ENCODE peak calls at places on chromosomes 3 and 15, in five cellular contexts. W is HepG2, B is HEK293T, C is H1, M is GM12878. J is an unnamed sample.
A peak's percentile ranks its signal among the peaks of the same experiment; 100 is the strongest.

GRCh38 chr15:97235285-97235985 is 725.1 kb upstream of the ARRDC4 start:
- DNase-seq in W (peak; percentile 30), B (peak; percentile 76), C (no peak), M (no peak), J (peak; percentile 42)

GRCh38 chr3:10464068-10464434 is 41.3 kb downstream of the ATP2B2 start:
- DNase-seq in W (no peak), B (no peak), C (no peak), M (no peak), J (no peak)

GRCh38 chr3:49630784-49631183 is 43.4 kb upstream of the APEH start:
- DNase-seq in W (no peak), B (no peak), C (no peak), M (no peak), J (no peak)

GRCh38 chr3:2024713-2025112 is 74.0 kb upstream of the CNTN4 start:
- DNase-seq in W (no peak), B (no peak), C (no peak), M (no peak), J (no peak)

GRCh38 chr15:80825361-80826030 is 46.3 kb downstream of the CEMIP start:
- DNase-seq in W (no peak), B (no peak), C (no peak), M (no peak), J (no peak)

GRCh38 chr3:187743195-187744141 is 1.8 kb downstream of the BCL6 start:
- DNase-seq in W (no peak), B (no peak), C (no peak), M (no peak), J (no peak)

GRCh38 chr3:16289144-16289889 is 24.3 kb downstream of the OXNAD1 start:
- DNase-seq in W (no peak), B (no peak), C (no peak), M (no peak), J (no peak)

GRCh38 chr3:71128951-71129350 is 454.6 kb downstream of the FOXP1 start:
- DNase-seq in W (no peak), B (no peak), C (no peak), M (no peak), J (no peak)

GRCh38 chr15:43876872-43877271 is 50.1 kb downstream of the WDR76 start:
- DNase-seq in W (no peak), B (no peak), C (no peak), M (no peak), J (no peak)

GRCh38 chr15:40891810-40892448 is 2.3 kb upstream of the VPS18 start:
- DNase-seq in W (peak; percentile 40), B (no peak), C (no peak), M (no peak), J (no peak)

GRCh38 chr15:88331291-88331690 is 74.8 kb upstream of the NTRK3 start:
- DNase-seq in W (peak; percentile 29), B (peak; percentile 84), C (peak; percentile 77), M (no peak), J (peak; percentile 88)

GRCh38 chr3:114290911-114291901 is 2.6 kb upstream of the TIGIT start:
- DNase-seq in W (peak; percentile 54), B (peak; percentile 84), C (peak; percentile 88), M (peak; percentile 79), J (peak; percentile 89)

GRCh38 chr15:94840794-94841587 is 609.6 kb downstream of the MCTP2 start:
- DNase-seq in W (no peak), B (no peak), C (no peak), M (no peak), J (no peak)

GRCh38 chr3:47017504-47018268 is 38.2 kb downstream of the NBEAL2 start:
- DNase-seq in W (peak; percentile 20), B (no peak), C (no peak), M (no peak), J (peak; percentile 70)

GRCh38 chr3:111541911-111542483 is at the start of gene CD96:
- DNase-seq in W (no peak), B (no peak), C (no peak), M (no peak), J (no peak)

GRCh38 chr15:65133550-65134200 is at the start of gene PDCD7:
- DNase-seq in W (peak; percentile 90), B (peak; percentile 88), C (peak; percentile 60), M (peak; percentile 77), J (peak; percentile 93)

GRCh38 chr15:65130941-65131340 is 2.7 kb downstream of the PDCD7 start:
- DNase-seq in W (no peak), B (no peak), C (no peak), M (no peak), J (no peak)

DNA sequence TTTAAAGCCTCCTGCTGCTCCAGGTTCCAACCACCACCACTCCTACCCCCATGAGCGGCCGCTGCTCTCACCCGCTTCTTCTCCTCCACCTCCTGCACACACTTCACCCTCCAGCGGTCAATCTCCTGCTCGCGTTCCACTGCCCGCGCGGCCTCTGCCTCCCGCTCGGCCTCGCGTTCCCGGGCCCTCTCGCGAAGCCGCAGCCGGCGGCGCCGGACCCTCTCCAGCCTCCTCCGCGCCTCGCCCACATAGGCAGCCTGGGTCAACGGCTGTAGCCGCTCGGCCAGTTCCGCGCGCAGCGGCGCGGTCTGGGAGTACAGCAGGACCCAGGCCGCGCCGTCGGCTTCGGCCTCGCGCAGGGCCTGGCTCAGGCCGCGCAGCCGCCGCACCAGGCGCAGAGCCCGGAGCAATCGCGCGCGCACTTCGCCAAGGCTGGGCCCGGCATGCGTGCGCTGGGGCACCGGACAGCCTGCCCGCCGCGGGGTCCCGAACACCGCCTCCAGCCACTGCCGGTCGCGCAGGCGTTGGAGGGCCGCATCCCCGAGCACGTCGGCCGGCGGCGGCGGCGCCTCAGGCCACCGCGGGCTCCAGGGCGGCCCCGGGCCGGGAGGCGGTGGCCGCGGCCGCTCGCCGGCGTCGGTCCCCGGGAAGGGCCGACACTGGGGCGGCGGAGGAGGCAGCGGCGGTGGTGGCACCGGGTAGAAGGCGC is 613 bp downstream of the PDCD7 start:
- DNase-seq in W (peak; percentile 12), B (peak; percentile 32), C (no peak), M (no peak), J (peak; percentile 27)
- TF ChIP-seq SUZ12 in W (no peak), B (no peak), C (no peak), M (no peak), J (no peak)

DNA sequence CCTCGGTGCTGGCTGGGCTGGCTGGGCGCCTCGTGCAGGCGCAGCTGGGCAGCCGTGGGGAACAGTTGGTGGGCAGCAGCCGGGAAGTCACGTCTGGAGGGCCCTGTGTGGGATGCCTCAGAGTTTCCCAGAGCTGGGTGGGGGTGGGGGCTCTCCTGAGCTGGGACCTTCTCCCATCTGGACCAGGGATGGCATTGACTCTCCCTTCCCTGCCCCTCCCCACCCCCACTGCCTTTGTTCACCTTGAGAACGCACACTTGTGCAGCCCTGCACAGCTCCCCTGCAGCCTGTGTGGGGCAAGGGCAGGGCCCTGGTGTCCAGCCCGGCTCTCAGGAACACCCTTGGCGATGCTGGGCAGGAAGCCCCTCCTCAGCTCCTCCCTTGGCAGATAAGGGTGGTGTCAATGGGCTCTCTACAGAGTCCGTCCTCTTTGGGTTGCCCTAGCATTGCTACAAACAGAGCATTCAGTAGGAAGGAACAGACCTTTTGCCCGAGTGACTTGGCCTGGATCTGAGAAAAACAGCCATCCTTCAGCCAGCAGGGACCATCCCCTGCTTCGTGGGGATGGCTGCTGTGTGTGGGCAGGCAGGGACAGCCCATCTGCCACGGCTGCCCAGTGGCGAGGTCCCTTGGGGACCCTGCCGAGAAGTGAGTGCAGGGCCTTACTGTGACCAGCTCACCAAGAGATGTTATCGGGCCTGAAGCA is 25.5 kb upstream of the KLF13 start:
- DNase-seq in W (no peak), B (no peak), C (no peak), M (no peak), J (no peak)
- TF ChIP-seq SUZ12 in W (no peak), B (no peak), C (no peak), M (no peak), J (no peak)

GRCh38 chr3:194785315-194785714 is 99.6 kb downstream of the FAM43A start:
- DNase-seq in W (no peak), B (no peak), C (no peak), M (no peak), J (no peak)

GRCh38 chr3:194787072-194787471 is 101.4 kb downstream of the FAM43A start:
- DNase-seq in W (no peak), B (no peak), C (no peak), M (no peak), J (no peak)

GRCh38 chr3:194784341-194784740 is 98.7 kb downstream of the FAM43A start:
- DNase-seq in W (no peak), B (no peak), C (no peak), M (no peak), J (no peak)

GRCh38 chr3:194792368-194792767 is 106.7 kb downstream of the FAM43A start:
- DNase-seq in W (no peak), B (no peak), C (no peak), M (no peak), J (no peak)

GRCh38 chr3:194787650-194788049 is 102.0 kb downstream of the FAM43A start:
- DNase-seq in W (no peak), B (no peak), C (no peak), M (no peak), J (no peak)
- TF ChIP-seq SUZ12 in W (no peak), B (no peak), C (no peak), M (no peak), J (no peak)

GRCh38 chr3:157938154-157938774 is 168.0 kb downstream of the SHOX2 start:
- DNase-seq in W (no peak), B (no peak), C (no peak), M (no peak), J (no peak)
- TF ChIP-seq SUZ12 in W (no peak), B (no peak), C (no peak), M (no peak), J (no peak)